ENCODE peak calls at places on chromosomes 1 and 21, in eight cellular contexts. O, E, B, Y, I, G, X and A are unnamed samples.

GRCh38 chr1:167935252-167936067 is 1.0 kb upstream of the DCAF6 start:
- DNase-seq in O (peak; percentile 52), I (no peak), Y (no peak), G (peak; percentile 37), B (no peak), X (peak; percentile 39), E (peak; percentile 76), A (no peak)

GRCh38 chr1:113192242-113192641 is 119.2 kb downstream of the LRIG2 start:
- DNase-seq in Y (no peak), E (no peak), B (no peak), X (no peak), G (no peak), I (no peak), O (no peak), A (no peak)

GRCh38 chr1:219347376-219347775 is 173.7 kb downstream of the LYPLAL1 start:
- DNase-seq in G (no peak), E (no peak), X (no peak), O (no peak), Y (no peak), B (no peak), I (no peak), A (no peak)

GRCh38 chr1:183164350-183164749 is 21.7 kb upstream of the LAMC2 start:
- DNase-seq in X (peak; percentile 40), G (peak; percentile 62), I (no peak), Y (no peak), E (peak; percentile 87), B (no peak), O (peak; percentile 93), A (no peak)

GRCh38 chr1:99246152-99246551 is 18.1 kb upstream of the PLPPR4 start:
- DNase-seq in B (no peak), G (no peak), Y (no peak), E (no peak), X (no peak), O (no peak), I (no peak), A (no peak)

GRCh38 chr1:81650741-81651140 is 150.0 kb upstream of the ADGRL2 start:
- DNase-seq in X (no peak), B (no peak), Y (no peak), O (no peak), I (no peak), G (no peak), E (no peak), A (no peak)

GRCh38 chr1:247370786-247371732 is 39.4 kb upstream of the ZNF496 start:
- DNase-seq in B (no peak), I (no peak), Y (peak; percentile 59), X (no peak), O (no peak), G (peak; percentile 25), E (no peak), A (no peak)

GRCh38 chr1:160874935-160875334 is 10.0 kb downstream of the ITLN1 start:
- DNase-seq in I (no peak), E (no peak), O (peak; percentile 58), Y (no peak), B (no peak), G (no peak), X (no peak), A (no peak)

GRCh38 chr1:98103617-98104284 is 182.9 kb upstream of the DPYD start:
- DNase-seq in E (no peak), Y (no peak), X (peak; percentile 41), I (no peak), G (peak; percentile 16), O (peak; percentile 23), B (no peak), A (no peak)

GRCh38 chr1:94522304-94522703 is 19.3 kb downstream of the F3 start:
- DNase-seq in B (no peak), X (peak; percentile 78), G (peak; percentile 74), O (peak; percentile 69), Y (no peak), I (peak; percentile 51), E (no peak), A (no peak)

DNA sequence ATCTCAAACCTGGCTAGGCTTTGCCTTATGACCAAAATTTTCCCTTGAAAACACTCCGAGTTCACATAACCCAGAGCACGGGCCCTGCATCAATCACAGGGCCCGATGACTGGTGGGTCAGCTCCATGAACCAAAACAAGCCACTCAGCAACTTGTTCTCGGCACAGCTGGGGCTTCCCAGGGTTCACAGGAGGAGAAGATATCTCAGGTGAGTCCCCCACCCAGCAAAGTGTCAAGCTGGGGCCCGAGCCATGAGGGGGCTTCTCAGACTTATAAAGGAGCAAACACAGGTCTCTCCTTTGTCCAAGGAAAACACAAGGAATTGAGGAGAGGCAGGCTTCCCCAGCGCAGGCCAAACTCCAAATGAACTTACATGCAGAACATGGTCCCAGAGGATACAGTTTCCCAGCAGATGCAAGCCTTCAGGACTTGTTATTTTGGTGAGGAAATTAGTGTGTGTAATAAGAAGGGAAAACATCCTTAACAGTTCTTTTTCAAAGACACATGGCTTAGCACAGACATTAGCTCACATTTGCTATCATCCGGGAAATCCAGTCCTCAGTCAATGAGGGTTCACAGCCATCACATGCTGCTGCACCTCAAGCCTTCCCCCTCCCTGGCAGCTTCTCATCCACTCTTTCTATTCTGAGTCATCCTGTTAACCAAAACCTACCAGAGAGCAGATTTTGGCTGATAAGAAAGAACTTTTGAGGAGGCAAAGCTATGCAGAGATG is 98.1 kb upstream of the NFIA start:
- DNase-seq in G (peak; percentile 19), B (no peak), X (peak; percentile 74), Y (no peak), I (no peak), O (peak; percentile 17), E (no peak), A (no peak)
- TF ChIP-seq CTCF in G (no peak), B (no peak), X (no peak), Y (no peak), I (no peak), O (no peak), E (no peak), A (no peak)

GRCh38 chr21:41726970-41727783 is 39.7 kb downstream of the RIPK4 start:
- DNase-seq in B (no peak), X (peak; percentile 73), O (peak; percentile 87), E (no peak), G (peak; percentile 74), Y (no peak), I (no peak), A (peak; percentile 90)
- TF ChIP-seq CTCF in B (no peak), X (no peak), O (peak; percentile 23), E (peak; percentile 18), G (no peak), Y (no peak), I (no peak), A (no peak)

GRCh38 chr21:27825035-27825434 is 858.1 kb upstream of the ADAMTS5 start:
- DNase-seq in E (peak; percentile 53), O (no peak), Y (no peak), I (peak; percentile 51), G (no peak), B (no peak), X (no peak), A (no peak)
- TF ChIP-seq CTCF in E (peak; percentile 32), O (no peak), Y (no peak), I (no peak), G (no peak), B (no peak), X (no peak), A (no peak)

DNA sequence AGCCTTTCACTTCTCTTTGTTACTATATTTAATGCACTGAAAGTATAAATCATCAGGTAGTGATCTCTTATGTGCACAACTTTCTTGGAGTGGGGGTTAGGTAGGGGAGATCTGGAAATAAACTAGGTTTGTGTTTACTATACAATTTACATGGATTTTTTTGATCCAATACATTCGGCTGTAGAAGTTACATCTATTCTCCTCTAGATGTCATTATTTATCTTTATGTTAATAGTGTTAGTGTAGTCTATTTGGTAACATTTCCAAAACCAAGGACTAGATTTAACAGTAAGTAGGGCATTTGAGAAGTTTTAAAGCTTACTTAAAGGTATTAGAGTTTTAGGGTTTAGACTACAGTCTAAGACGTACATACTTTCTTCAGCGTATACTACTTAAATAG is 5.4 kb downstream of the VPS45 start:
- DNase-seq in I (no peak), X (peak; percentile 45), B (no peak), O (peak; percentile 51), G (peak; percentile 43), E (no peak), Y (no peak), A (no peak)
- TF ChIP-seq CTCF in I (peak; percentile 46), X (peak; percentile 43), B (peak; percentile 14), O (peak; percentile 74), G (peak; percentile 60), E (peak; percentile 37), Y (no peak), A (peak; percentile 85)

GRCh38 chr1:217917277-217917887 is 286.2 kb downstream of the SPATA17 start:
- DNase-seq in E (no peak), I (no peak), X (no peak), Y (no peak), G (no peak), B (no peak), O (peak; percentile 56), A (no peak)

GRCh38 chr1:217907504-217907903 is 276.4 kb downstream of the SPATA17 start:
- DNase-seq in I (no peak), X (peak; percentile 62), O (peak; percentile 92), E (no peak), Y (no peak), B (no peak), G (no peak), A (no peak)

GRCh38 chr1:217910205-217910604 is 279.1 kb downstream of the SPATA17 start:
- DNase-seq in O (no peak), I (no peak), B (no peak), E (no peak), G (no peak), X (no peak), Y (no peak), A (no peak)

GRCh38 chr1:217910791-217911320 is 279.7 kb downstream of the SPATA17 start:
- DNase-seq in E (no peak), O (no peak), G (no peak), X (no peak), B (no peak), Y (no peak), I (no peak), A (no peak)

GRCh38 chr1:217911908-217912307 is 280.8 kb downstream of the SPATA17 start:
- DNase-seq in I (no peak), Y (no peak), E (peak; percentile 73), G (no peak), B (no peak), X (no peak), O (peak; percentile 67), A (no peak)
- TF ChIP-seq CTCF in I (no peak), Y (no peak), E (peak; percentile 62), G (no peak), B (no peak), X (no peak), O (peak; percentile 91), A (peak; percentile 25)

DNA sequence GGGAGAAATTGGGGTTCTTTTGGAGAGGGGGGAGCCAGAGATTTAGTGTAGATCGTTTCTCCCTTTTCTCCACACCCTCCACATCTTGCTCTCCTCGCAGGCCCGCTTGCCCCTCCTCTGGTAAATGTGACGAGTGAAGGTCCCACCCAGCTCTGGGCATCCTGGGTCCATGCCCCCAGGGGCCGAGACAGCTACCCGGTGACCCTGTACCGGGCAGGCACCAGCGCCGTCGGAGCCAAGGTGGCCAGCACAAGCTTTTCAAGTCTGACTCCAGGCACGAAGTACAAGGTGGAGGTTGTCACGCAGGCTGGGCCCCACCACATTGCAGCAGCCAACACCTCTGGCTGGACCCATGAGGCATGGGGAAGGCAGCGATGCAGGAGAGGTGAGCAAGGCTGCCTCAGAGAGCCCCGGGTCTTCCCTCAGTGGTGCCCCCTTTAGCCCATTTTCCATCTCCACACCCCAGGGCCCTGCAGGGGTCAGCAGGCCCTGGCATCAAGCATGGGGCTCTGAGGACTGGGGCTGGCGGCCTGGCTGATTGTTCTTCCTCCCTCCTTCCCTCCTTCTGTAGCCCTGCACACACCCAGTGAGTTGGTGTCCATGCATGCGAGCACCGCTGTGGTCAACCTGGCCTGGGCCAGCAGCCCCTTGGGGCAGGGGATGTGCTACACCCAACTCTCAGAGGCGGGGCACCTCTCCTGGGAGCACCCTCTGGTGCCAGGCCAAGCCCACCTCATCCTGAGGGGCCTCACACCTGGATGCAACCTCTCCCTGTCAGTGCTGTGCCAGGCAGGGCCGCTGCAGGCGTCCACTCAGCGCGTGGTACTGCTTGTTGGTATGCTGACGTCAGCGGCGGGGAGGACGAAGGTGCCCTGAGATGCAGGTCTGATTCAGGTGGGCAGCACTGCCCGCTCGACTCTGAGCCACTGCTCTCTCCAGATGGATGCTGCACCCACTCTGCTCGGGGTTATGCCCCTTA is 16.4 kb upstream of the LGR6 start:
- DNase-seq in B (no peak), E (no peak), G (no peak), I (no peak), Y (no peak), O (no peak), X (no peak), A (no peak)
- TF ChIP-seq CTCF in B (no peak), E (peak; percentile 44), G (no peak), I (no peak), Y (no peak), O (no peak), X (no peak), A (no peak)